ENCODE peak calls at places on chromosomes 7 and 10, in six cellular contexts. Z, J, I, X, H and Y are unnamed samples.

GRCh38 chr7:25206765-25207164 is 21.5 kb downstream of the NPVF start:
- DNase-seq in Z (no peak), H (no peak), X (no peak), J (no peak), I (no peak), Y (no peak)

GRCh38 chr10:131381576-131381975 is 70.1 kb upstream of the TCERG1L start:
- DNase-seq in J (no peak), Z (no peak), I (no peak), X (no peak), H (no peak), Y (no peak)

GRCh38 chr10:70903262-70903921 is 15.0 kb upstream of the PCBD1 start:
- DNase-seq in H (peak; percentile 53), J (peak; percentile 50), X (no peak), I (peak; percentile 59), Z (peak; percentile 37), Y (no peak)

GRCh38 chr10:31075434-31075833 is 43.8 kb upstream of the ZNF438 start:
- DNase-seq in Z (no peak), X (peak; percentile 83), J (peak; percentile 68), I (peak; percentile 14), H (peak; percentile 99), Y (peak; percentile 91)

GRCh38 chr10:33901166-33901565 is 566.7 kb upstream of the NRP1 start:
- DNase-seq in I (no peak), Z (no peak), X (peak; percentile 28), H (peak; percentile 69), J (peak; percentile 95), Y (peak; percentile 59)

GRCh38 chr7:100908512-100908911 is 12.8 kb upstream of the ACHE start:
- DNase-seq in X (no peak), Z (no peak), J (no peak), H (no peak), I (no peak), Y (no peak)

GRCh38 chr7:11060883-11061282 is 87.2 kb downstream of the PHF14 start:
- DNase-seq in Z (no peak), J (no peak), I (no peak), H (peak; percentile 3), X (no peak), Y (no peak)

GRCh38 chr10:33137356-33138007 is 179.5 kb upstream of the ITGB1 start:
- DNase-seq in I (no peak), H (no peak), J (no peak), Z (no peak), X (no peak), Y (no peak)

GRCh38 chr7:37369904-37370303 is 78.8 kb downstream of the ELMO1 start:
- DNase-seq in Z (no peak), J (no peak), X (no peak), H (no peak), I (no peak), Y (no peak)

GRCh38 chr10:87054373-87055295 is 34.5 kb downstream of the FAM25A start:
- DNase-seq in J (peak; percentile 79), H (peak; percentile 58), Z (no peak), X (peak; percentile 41), I (no peak), Y (peak; percentile 21)

GRCh38 chr10:52940921-52941320 is 168.3 kb upstream of the MBL2 start:
- DNase-seq in Z (no peak), J (no peak), H (no peak), X (no peak), I (no peak), Y (no peak)

GRCh38 chr7:47435889-47436312 is 146.0 kb downstream of the TNS3 start:
- DNase-seq in X (peak; percentile 52), H (peak; percentile 92), J (peak; percentile 95), Z (peak; percentile 41), I (peak; percentile 79), Y (peak; percentile 59)

GRCh38 chr10:102813734-102814455 is 23.3 kb downstream of the CYP17A1 start:
- DNase-seq in Z (no peak), H (peak; percentile 31), X (no peak), I (no peak), J (peak; percentile 40), Y (no peak)

GRCh38 chr7:29401827-29402226 is 161.8 kb upstream of the PRR15 start:
- DNase-seq in H (no peak), Z (no peak), X (no peak), I (no peak), J (no peak), Y (no peak)

GRCh38 chr7:55423277-55423711 is 58.2 kb downstream of the LANCL2 start:
- DNase-seq in J (no peak), Z (no peak), X (no peak), H (peak; percentile 59), I (no peak), Y (no peak)

GRCh38 chr7:16129431-16130126 is 291.8 kb downstream of the CRPPA start:
- DNase-seq in I (peak; percentile 29), H (peak; percentile 84), Z (no peak), J (peak; percentile 76), X (peak; percentile 83), Y (peak; percentile 62)

GRCh38 chr10:80188713-80189112 is 16.6 kb downstream of the ANXA11 start:
- DNase-seq in J (no peak), H (no peak), Z (no peak), X (no peak), I (no peak), Y (no peak)

GRCh38 chr7:151133986-151134742 is 33.3 kb downstream of the GBX1 start:
- DNase-seq in J (no peak), Z (no peak), X (no peak), I (no peak), H (no peak), Y (no peak)

GRCh38 chr7:20508109-20508508 is 107.4 kb upstream of the ABCB5 start:
- DNase-seq in H (no peak), Z (no peak), I (peak; percentile 14), X (no peak), J (no peak), Y (no peak)

GRCh38 chr10:43304687-43305333 is 37.9 kb upstream of the RASGEF1A start:
- DNase-seq in Z (peak; percentile 33), I (peak; percentile 43), X (no peak), H (peak; percentile 27), J (peak; percentile 20), Y (no peak)

GRCh38 chr7:24572421-24573007 is 738 bp upstream of the PALS2 start:
- DNase-seq in J (peak; percentile 36), I (peak; percentile 12), H (peak; percentile 44), X (no peak), Z (peak; percentile 35), Y (no peak)

GRCh38 chr7:26183545-26184282 is 16.8 kb downstream of the HNRNPA2B1 start:
- DNase-seq in I (no peak), X (no peak), H (no peak), J (no peak), Z (no peak), Y (no peak)

GRCh38 chr10:95172851-95173250 is 21.2 kb upstream of the ACSM6 start:
- DNase-seq in J (no peak), Z (no peak), H (no peak), X (no peak), I (no peak), Y (no peak)
- H3K4me3 ChIP-seq in J (no peak overlapping the region), Z (no peak overlapping the region), H (no peak overlapping the region), X (no peak overlapping the region), I (no peak overlapping the region), Y (no peak overlapping the region)

DNA sequence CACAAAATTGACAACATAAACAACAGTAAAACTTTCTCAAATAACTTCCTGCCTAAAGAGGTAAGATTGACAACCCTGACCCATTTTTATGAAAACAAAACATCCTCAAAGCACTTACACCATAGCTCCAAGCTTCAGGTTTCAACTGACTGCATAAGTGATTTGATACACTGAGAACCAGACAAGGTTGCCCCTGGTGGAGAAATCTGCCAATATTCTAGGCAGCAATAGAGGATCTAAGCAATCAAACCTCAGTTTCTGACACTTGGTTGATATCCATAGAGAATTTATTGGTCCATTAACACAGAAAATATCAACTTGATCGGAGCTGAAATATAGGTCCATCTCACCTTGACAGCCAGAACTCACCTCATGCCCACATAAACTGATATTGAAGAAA is 147.8 kb downstream of the ELAPOR2 start:
- DNase-seq in I (no peak), J (no peak), X (no peak), Z (no peak), H (no peak), Y (no peak)
- TF ChIP-seq CTCF in I (no peak), J (no peak), X (no peak), Z (no peak), H (peak; percentile 12), Y (no peak)

GRCh38 chr10:128576916-128577670 is 450.9 kb upstream of the MKI67 start:
- DNase-seq in H (peak; percentile 11), X (no peak), Z (no peak), I (no peak), J (no peak), Y (no peak)
- H3K4me3 ChIP-seq in H (no peak overlapping the region), X (no peak overlapping the region), Z (no peak overlapping the region), I (no peak overlapping the region), J (no peak overlapping the region), Y (no peak overlapping the region)

GRCh38 chr10:84214612-84215235 is 10.6 kb downstream of the LRIT2 start:
- DNase-seq in Z (no peak), I (peak; percentile 52), J (no peak), H (no peak), X (no peak), Y (no peak)
- TF ChIP-seq CTCF in Z (no peak), I (peak; percentile 41), J (no peak), H (peak; percentile 41), X (peak; percentile 19), Y (peak; percentile 18)

DNA sequence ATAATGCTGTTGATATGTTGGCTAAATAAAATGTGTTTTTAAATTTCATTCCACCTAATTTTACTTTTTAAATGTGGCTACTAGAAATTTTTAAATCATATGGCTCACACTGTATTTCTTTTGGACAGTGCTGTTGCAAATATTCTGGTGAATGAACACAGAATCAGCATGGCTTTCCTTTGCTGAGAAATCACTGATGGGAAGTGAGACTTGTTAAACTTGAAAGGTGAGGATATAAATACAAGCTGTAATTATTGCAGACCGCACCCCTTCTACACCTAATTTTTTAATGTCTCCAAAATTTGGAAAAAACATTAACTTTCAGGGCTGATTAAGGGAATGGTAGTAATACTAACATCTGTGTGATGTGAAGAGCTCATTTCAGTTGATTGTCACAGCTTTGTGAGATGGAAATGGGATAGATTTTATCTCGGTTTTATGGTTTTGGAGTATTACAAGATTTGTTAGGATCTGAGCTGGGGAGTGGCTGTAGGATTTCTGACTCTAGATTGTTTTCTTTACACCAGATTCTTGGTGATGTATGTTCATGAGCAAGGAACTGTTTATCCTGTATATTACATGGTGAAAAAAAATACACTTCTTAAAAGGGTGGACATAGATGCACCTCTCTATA is 1.3 kb downstream of the MIOS start:
- DNase-seq in X (no peak), J (no peak), I (no peak), Z (no peak), H (no peak), Y (no peak)
- H3K4me3 ChIP-seq in X (peak overlapping the region; percentile 74), J (peak overlapping the region; percentile 86), I (peak overlapping the region; percentile 89), Z (peak overlapping the region; percentile 81), H (peak overlapping the region; percentile 74), Y (peak overlapping the region; percentile 73)